ENCODE peak calls at places on chromosomes 6 and 20, in four cellular contexts. Z is RWPE1, N is neural progenitor cell, J is AG10803. O is an unnamed sample.

GRCh38 chr6:14281831-14282230 is 164.3 kb downstream of the CD83 start:
- DNase-seq in Z (no peak), N (no peak), J (no peak), O (no peak)

GRCh38 chr6:121319112-121319553 is 15.1 kb downstream of the TBC1D32 start:
- DNase-seq in Z (peak), N (peak), J (peak), O (peak)

GRCh38 chr20:4661191-4661590 is 60.5 kb upstream of the PRND start:
- DNase-seq in Z (no peak), N (no peak), J (no peak), O (no peak)

GRCh38 chr20:62574612-62574993 is 67.7 kb upstream of the SLCO4A1 start:
- DNase-seq in Z (no peak), N (no peak), J (no peak), O (no peak)

GRCh38 chr6:7235712-7236311 is 77.2 kb downstream of the SSR1 start:
- DNase-seq in Z (peak), N (no peak), J (no peak), O (no peak)

GRCh38 chr6:135883045-135883444 is 31.5 kb downstream of the PDE7B start:
- DNase-seq in Z (no peak), N (no peak), J (no peak), O (no peak)

GRCh38 chr6:1739220-1739619 is 129.5 kb downstream of the FOXC1 start:
- DNase-seq in Z (no peak), N (no peak), J (no peak), O (no peak)

GRCh38 chr6:20236899-20237600 is 24.8 kb upstream of the MBOAT1 start:
- DNase-seq in Z (peak), N (no peak), J (no peak), O (no peak)

GRCh38 chr6:82362868-82363267 is 749 bp upstream of the TPBG start:
- DNase-seq in Z (peak), N (peak), J (peak), O (no peak)

GRCh38 chr20:10524034-10524476 is 89.0 kb downstream of the SLX4IP start:
- DNase-seq in Z (no peak), N (peak), J (peak), O (no peak)

GRCh38 chr20:34560141-34560523 is 1.6 kb downstream of the MAP1LC3A start:
- DNase-seq in Z (no peak), N (no peak), J (no peak), O (no peak)

GRCh38 chr6:36335465-36336209 is 1.1 kb downstream of the BNIP5 start:
- DNase-seq in Z (no peak), N (no peak), J (no peak), O (no peak)
- TF ChIP-seq CTCF in Z (no peak), N (no peak), J (no peak), O (no peak)

DNA sequence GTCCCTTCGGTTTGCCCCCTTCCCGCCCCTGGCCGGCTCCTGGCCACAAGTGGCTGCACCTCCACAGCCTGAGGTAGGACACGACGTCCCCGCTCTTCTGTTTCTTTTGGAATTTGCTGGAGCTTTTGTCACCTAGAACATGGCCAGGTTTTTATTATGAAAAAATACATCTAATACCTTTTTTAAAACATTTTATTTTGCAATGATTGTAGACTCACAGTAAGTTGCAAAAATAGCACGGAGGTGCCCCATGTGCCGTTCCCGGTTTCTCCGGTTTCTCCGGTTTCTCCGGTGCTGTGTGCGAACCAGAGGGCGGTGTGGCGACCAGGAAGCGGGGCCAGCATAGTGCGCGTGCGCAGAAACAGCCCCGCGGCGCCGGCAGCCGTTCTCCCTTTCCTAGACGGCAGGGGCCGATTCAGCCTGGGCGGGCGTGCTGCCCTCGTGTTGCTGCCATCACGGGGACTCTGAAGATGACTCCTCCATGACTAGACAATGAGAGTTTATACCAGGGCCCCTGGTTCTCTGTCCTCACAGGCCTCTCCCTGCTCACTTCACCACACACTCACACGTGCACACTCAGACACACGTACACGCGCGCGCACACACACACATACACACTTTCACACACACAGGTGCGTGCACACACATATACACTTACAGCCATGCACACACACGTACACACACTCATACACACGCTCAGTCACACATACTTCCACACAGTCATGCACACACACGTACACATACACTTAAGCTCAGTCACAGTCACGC is 102.1 kb downstream of the TMEM242 start:
- DNase-seq in Z (peak), N (no peak), J (peak), O (peak)
- TF ChIP-seq CTCF in Z (no peak), N (no peak), J (peak), O (no peak)

DNA sequence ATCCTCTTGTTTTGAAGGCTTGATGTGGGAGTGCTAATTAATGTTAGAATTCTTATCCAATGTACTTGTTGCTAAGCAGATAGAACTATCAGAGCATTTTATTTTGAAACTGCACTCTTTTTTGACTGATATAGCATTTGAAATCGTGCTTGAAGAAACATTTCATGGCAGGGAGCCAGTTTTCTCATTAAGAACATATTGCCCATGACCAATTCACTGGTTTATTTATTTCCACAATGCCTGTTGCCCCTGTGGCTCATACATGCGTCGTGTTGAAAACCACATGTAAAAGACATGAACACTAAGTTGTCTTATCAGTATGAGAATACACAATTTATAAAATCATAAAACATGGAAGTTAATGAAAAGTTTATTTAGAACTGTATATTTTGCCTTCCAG is 479.7 kb upstream of the FLRT3 start:
- DNase-seq in Z (no peak), N (no peak), J (peak), O (no peak)
- TF ChIP-seq CTCF in Z (no peak), N (no peak), J (no peak), O (no peak)

GRCh38 chr6:165506657-165507056 is 156.4 kb downstream of the PDE10A start:
- DNase-seq in Z (no peak), N (no peak), J (no peak), O (no peak)
- TF ChIP-seq CTCF in Z (no peak), N (no peak), J (no peak), O (no peak)

GRCh38 chr20:41249781-41250281 is 67.7 kb downstream of the ZHX3 start:
- DNase-seq in Z (peak), N (peak), J (no peak), O (peak)
- TF ChIP-seq CTCF in Z (no peak), N (peak), J (peak), O (no peak)

GRCh38 chr6:29414588-29414987 is at the start of gene OR12D1:
- DNase-seq in Z (peak), N (peak), J (no peak), O (no peak)
- TF ChIP-seq CTCF in Z (no peak), N (peak), J (no peak), O (no peak)

O was measured in GM10248.